ENCODE peak calls at places on chromosome 4, in seven cellular contexts. X is HuH-7.5, A is hepatic stellate cell, H is NCI-H1417, K is pons, D is activated T-cell treated with anti-CD3 and anti-CD28 coated beads for 1 hour, E is aorta. R is an unnamed sample.

GRCh38 chr4:62119195-62119594 is 919.1 kb downstream of the ADGRL3 start:
- DNase-seq in X (no peak), A (no peak), H (no peak), K (no peak), D (no peak), E (no peak), R (no peak)

GRCh38 chr4:10831727-10832408 is 147.3 kb upstream of the CLNK start:
- DNase-seq in X (no peak), A (no peak), H (no peak), K (no peak), D (no peak), E (no peak), R (no peak)

GRCh38 chr4:6703786-6704185 is 5.9 kb downstream of the MRFAP1L1 start:
- DNase-seq in X (no peak), A (no peak), H (no peak), K (no peak), D (no peak), E (no peak), R (no peak)

GRCh38 chr4:24032371-24032989 is 142.6 kb upstream of the PPARGC1A start:
- DNase-seq in X (no peak), A (no peak), H (no peak), K (peak), D (no peak), E (no peak), R (no peak)

GRCh38 chr4:171588146-171588545 is 225.1 kb upstream of the GALNTL6 start:
- DNase-seq in X (no peak), A (no peak), H (no peak), K (no peak), D (no peak), E (no peak), R (no peak)

GRCh38 chr4:1411436-1412375 is 5.5 kb upstream of the NKX1-1 start:
- DNase-seq in X (peak), A (peak), H (no peak), K (no peak), D (no peak), E (no peak), R (no peak)

GRCh38 chr4:16573181-16573580 is 325.3 kb downstream of the LDB2 start:
- DNase-seq in X (no peak), A (no peak), H (no peak), K (no peak), D (no peak), E (no peak), R (no peak)

GRCh38 chr4:165604181-165604580 is 225.4 kb downstream of the CPE start:
- DNase-seq in X (no peak), A (no peak), H (no peak), K (no peak), D (no peak), E (no peak), R (no peak)

GRCh38 chr4:169150806-169151205 is 120.0 kb downstream of the SH3RF1 start:
- DNase-seq in X (no peak), A (no peak), H (no peak), K (no peak), D (no peak), E (no peak), R (no peak)

GRCh38 chr4:89368855-89369254 is 61.3 kb upstream of the GPRIN3 start:
- DNase-seq in X (no peak), A (no peak), H (no peak), K (peak), D (no peak), E (no peak), R (no peak)

GRCh38 chr4:102217345-102217744 is 127.9 kb downstream of the SLC39A8 start:
- DNase-seq in X (no peak), A (no peak), H (no peak), K (no peak), D (no peak), E (no peak), R (no peak)

R was measured in iPS DF 6.9.